ENCODE peak calls at places on chromosomes 7 and 10, in five cellular contexts. N is substantia nigra, H is ovary, M is GM04504, X is psoas muscle. F is an unnamed sample.

GRCh38 chr7:102450242-102450641 is 14.4 kb downstream of the ALKBH4 start:
- DNase-seq in N (no peak), M (no peak), H (no peak), X (no peak), F (no peak)

GRCh38 chr7:50591480-50592438 is 26.6 kb upstream of the DDC start:
- DNase-seq in N (no peak), X (no peak), H (no peak), M (no peak), F (no peak)

GRCh38 chr7:117705630-117706029 is 167.6 kb downstream of the CTTNBP2 start:
- DNase-seq in X (no peak), N (no peak), H (no peak), M (no peak), F (no peak)

GRCh38 chr10:96663794-96664193 is 56.5 kb downstream of the PIK3AP1 start:
- DNase-seq in X (no peak), M (no peak), N (no peak), H (peak), F (no peak)

GRCh38 chr7:16753102-16753931 is at the start of gene TSPAN13:
- DNase-seq in N (peak), H (peak), X (peak), M (no peak), F (peak)

GRCh38 chr7:70063796-70064423 is 465.6 kb downstream of the AUTS2 start:
- DNase-seq in X (peak), M (no peak), N (no peak), H (no peak), F (no peak)

GRCh38 chr7:63030061-63030460 is 968.6 kb upstream of the ZNF722 start:
- DNase-seq in H (no peak), M (no peak), N (no peak), X (no peak), F (no peak)

GRCh38 chr10:128011059-128011979 is 104.4 kb downstream of the PTPRE start:
- DNase-seq in H (peak), X (peak), N (peak), M (peak), F (peak)

GRCh38 chr10:4353059-4353655 is 472.9 kb upstream of the AKR1E2 start:
- DNase-seq in N (no peak), M (no peak), X (no peak), H (no peak), F (no peak)

GRCh38 chr10:29966269-29966668 is 93.1 kb downstream of the JCAD start:
- DNase-seq in H (no peak), X (no peak), N (no peak), M (no peak), F (no peak)

GRCh38 chr10:96720422-96721206 is at the start of gene PIK3AP1:
- DNase-seq in M (no peak), X (peak), N (peak), H (peak), F (no peak)

F was measured in ureter.